ENCODE peak calls at places on chromosomes 7 and 10, in five cellular contexts. One of them, this sample, is unnamed.

GRCh38 chr10:120005408-120006280 is 113.1 kb downstream of the SEC23IP start:
- DNase-seq in NCI-H2081: no peak
- DNase-seq in iPS-NIHi11: peak; percentile 39
- DNase-seq in fibroblast of the aortic adventitia: peak; percentile 9
- DNase-seq in stimulated activated naive CD8-positive, alpha-beta T cell treated with anti-CD3 and anti-CD28 coated beads, Interleukin-15, amount 100 ng/mL, for 72 hours: no peak
- DNase-seq in this sample: no peak

GRCh38 chr7:105337529-105337928 is 51.2 kb downstream of the SRPK2 start:
- DNase-seq in NCI-H2081: no peak
- DNase-seq in iPS-NIHi11: no peak
- DNase-seq in fibroblast of the aortic adventitia: no peak
- DNase-seq in stimulated activated naive CD8-positive, alpha-beta T cell treated with anti-CD3 and anti-CD28 coated beads, Interleukin-15, amount 100 ng/mL, for 72 hours: no peak
- DNase-seq in this sample: no peak

GRCh38 chr7:157490465-157490912 is 153.7 kb downstream of the DNAJB6 start:
- DNase-seq in NCI-H2081: no peak
- DNase-seq in iPS-NIHi11: no peak
- DNase-seq in fibroblast of the aortic adventitia: no peak
- DNase-seq in stimulated activated naive CD8-positive, alpha-beta T cell treated with anti-CD3 and anti-CD28 coated beads, Interleukin-15, amount 100 ng/mL, for 72 hours: no peak
- DNase-seq in this sample: no peak

GRCh38 chr10:1734288-1734687 is 3.0 kb downstream of the ADARB2 start:
- DNase-seq in NCI-H2081: no peak
- DNase-seq in iPS-NIHi11: no peak
- DNase-seq in fibroblast of the aortic adventitia: no peak
- DNase-seq in stimulated activated naive CD8-positive, alpha-beta T cell treated with anti-CD3 and anti-CD28 coated beads, Interleukin-15, amount 100 ng/mL, for 72 hours: no peak
- DNase-seq in this sample: no peak

GRCh38 chr7:137958593-137959431 is 43.1 kb downstream of the CREB3L2 start:
- DNase-seq in NCI-H2081: no peak
- DNase-seq in iPS-NIHi11: no peak
- DNase-seq in fibroblast of the aortic adventitia: peak; percentile 40
- DNase-seq in stimulated activated naive CD8-positive, alpha-beta T cell treated with anti-CD3 and anti-CD28 coated beads, Interleukin-15, amount 100 ng/mL, for 72 hours: no peak
- DNase-seq in this sample: no peak

GRCh38 chr7:27808626-27809025 is 68.7 kb downstream of the TAX1BP1 start:
- DNase-seq in NCI-H2081: no peak
- DNase-seq in iPS-NIHi11: no peak
- DNase-seq in fibroblast of the aortic adventitia: peak; percentile 84
- DNase-seq in stimulated activated naive CD8-positive, alpha-beta T cell treated with anti-CD3 and anti-CD28 coated beads, Interleukin-15, amount 100 ng/mL, for 72 hours: no peak
- DNase-seq in this sample: no peak

GRCh38 chr7:47552631-47553030 is 29.3 kb downstream of the TNS3 start:
- DNase-seq in NCI-H2081: no peak
- DNase-seq in iPS-NIHi11: no peak
- DNase-seq in fibroblast of the aortic adventitia: peak; percentile 80
- DNase-seq in stimulated activated naive CD8-positive, alpha-beta T cell treated with anti-CD3 and anti-CD28 coated beads, Interleukin-15, amount 100 ng/mL, for 72 hours: no peak
- DNase-seq in this sample: no peak

GRCh38 chr7:151859948-151860685 is 16.8 kb downstream of the PRKAG2 start:
- DNase-seq in NCI-H2081: no peak
- DNase-seq in iPS-NIHi11: no peak
- DNase-seq in fibroblast of the aortic adventitia: no peak
- DNase-seq in stimulated activated naive CD8-positive, alpha-beta T cell treated with anti-CD3 and anti-CD28 coated beads, Interleukin-15, amount 100 ng/mL, for 72 hours: no peak
- DNase-seq in this sample: no peak

GRCh38 chr7:12127490-12127889 is 83.6 kb upstream of the TMEM106B start:
- DNase-seq in NCI-H2081: no peak
- DNase-seq in iPS-NIHi11: no peak
- DNase-seq in fibroblast of the aortic adventitia: peak; percentile 50
- DNase-seq in stimulated activated naive CD8-positive, alpha-beta T cell treated with anti-CD3 and anti-CD28 coated beads, Interleukin-15, amount 100 ng/mL, for 72 hours: no peak
- DNase-seq in this sample: no peak

GRCh38 chr7:124388751-124389150 is 355.9 kb upstream of the TMEM229A start:
- DNase-seq in NCI-H2081: no peak
- DNase-seq in iPS-NIHi11: no peak
- DNase-seq in fibroblast of the aortic adventitia: no peak
- DNase-seq in stimulated activated naive CD8-positive, alpha-beta T cell treated with anti-CD3 and anti-CD28 coated beads, Interleukin-15, amount 100 ng/mL, for 72 hours: no peak
- DNase-seq in this sample: no peak

GRCh38 chr10:106609466-106609865 is 555.0 kb downstream of the SORCS1 start:
- DNase-seq in NCI-H2081: no peak
- DNase-seq in iPS-NIHi11: no peak
- DNase-seq in fibroblast of the aortic adventitia: no peak
- DNase-seq in stimulated activated naive CD8-positive, alpha-beta T cell treated with anti-CD3 and anti-CD28 coated beads, Interleukin-15, amount 100 ng/mL, for 72 hours: no peak
- DNase-seq in this sample: no peak

GRCh38 chr10:133079836-133080682 is 7.7 kb upstream of the ADGRA1 start:
- DNase-seq in NCI-H2081: no peak
- DNase-seq in iPS-NIHi11: peak; percentile 95
- DNase-seq in fibroblast of the aortic adventitia: no peak
- DNase-seq in stimulated activated naive CD8-positive, alpha-beta T cell treated with anti-CD3 and anti-CD28 coated beads, Interleukin-15, amount 100 ng/mL, for 72 hours: no peak
- DNase-seq in this sample: no peak

GRCh38 chr7:30452278-30452930 is 26.2 kb downstream of the NOD1 start:
- DNase-seq in NCI-H2081: no peak
- DNase-seq in iPS-NIHi11: no peak
- DNase-seq in fibroblast of the aortic adventitia: no peak
- DNase-seq in stimulated activated naive CD8-positive, alpha-beta T cell treated with anti-CD3 and anti-CD28 coated beads, Interleukin-15, amount 100 ng/mL, for 72 hours: no peak
- DNase-seq in this sample: no peak

GRCh38 chr7:65938336-65938895 is 43.6 kb downstream of the GUSB start:
- DNase-seq in NCI-H2081: no peak
- DNase-seq in iPS-NIHi11: no peak
- DNase-seq in fibroblast of the aortic adventitia: peak; percentile 21
- DNase-seq in stimulated activated naive CD8-positive, alpha-beta T cell treated with anti-CD3 and anti-CD28 coated beads, Interleukin-15, amount 100 ng/mL, for 72 hours: no peak
- DNase-seq in this sample: no peak